ENCODE peak calls at places on chromosomes 4 and X, in nine cellular contexts. C is tibial nerve; F is B cell; U is GM23338; I is CD8-positive, alpha-beta T cell; J is endothelial cell; L is endodermal cell; O is hepatocyte; D is fibroblast of lung. B is an unnamed sample.

GRCh38 chrX:49816435-49816834 is 12.7 kb upstream of the PAGE4 start:
- DNase-seq in C (no peak), F (no peak), U (no peak), I (no peak), J (no peak), L (no peak), O (no peak), D (no peak), B (no peak)

GRCh38 chrX:15680401-15680800 is 15.8 kb upstream of the CLTRN start:
- DNase-seq in C (no peak), F (no peak), U (no peak), I (no peak), J (no peak), L (no peak), O (peak), D (peak), B (peak)

GRCh38 chr4:55323375-55323774 is 22.7 kb upstream of the SRD5A3 start:
- DNase-seq in C (no peak), F (no peak), U (no peak), I (no peak), J (no peak), L (no peak), O (no peak), D (no peak), B (no peak)

GRCh38 chr4:14879643-14880042 is 122.6 kb upstream of the CPEB2 start:
- DNase-seq in C (no peak), F (no peak), U (no peak), I (no peak), J (no peak), L (no peak), O (no peak), D (no peak), B (no peak)

GRCh38 chrX:109733658-109734022 is 583 bp upstream of the ACSL4 start:
- DNase-seq in C (no peak), F (no peak), U (no peak), I (no peak), J (no peak), L (no peak), O (no peak), D (peak), B (no peak)

GRCh38 chr4:14627038-14627437 is 375.2 kb upstream of the CPEB2 start:
- DNase-seq in C (no peak), F (no peak), U (no peak), I (no peak), J (no peak), L (no peak), O (no peak), D (no peak), B (no peak)

GRCh38 chr4:77651820-77652219 is 46.2 kb downstream of the CXCL13 start:
- DNase-seq in C (no peak), F (no peak), U (no peak), I (no peak), J (no peak), L (no peak), O (no peak), D (no peak), B (no peak)

GRCh38 chr4:7144374-7145290 is 47.7 kb upstream of the SORCS2 start:
- DNase-seq in C (no peak), F (no peak), U (no peak), I (no peak), J (no peak), L (no peak), O (no peak), D (peak), B (no peak)

GRCh38 chr4:134202557-134202956 is 968 bp upstream of the PABPC4L start:
- DNase-seq in C (no peak), F (no peak), U (no peak), I (no peak), J (no peak), L (no peak), O (no peak), D (peak), B (no peak)

GRCh38 chrX:72554448-72555140 is 18.0 kb downstream of the HDAC8 start:
- DNase-seq in C (no peak), F (no peak), U (peak), I (no peak), J (peak), L (peak), O (peak), D (no peak), B (peak)

GRCh38 chr4:28879178-28879577 is 1841.0 kb upstream of the PCDH7 start:
- DNase-seq in C (no peak), F (no peak), U (no peak), I (no peak), J (no peak), L (no peak), O (no peak), D (peak), B (no peak)

GRCh38 chrX:140710710-140711109 is 1.2 kb downstream of the LINC00632 start:
- DNase-seq in C (no peak), F (no peak), U (peak), I (no peak), J (no peak), L (no peak), O (peak), D (peak), B (no peak)

GRCh38 chr4:86564795-86565194 is 29.3 kb upstream of the PTPN13 start:
- DNase-seq in C (no peak), F (no peak), U (no peak), I (no peak), J (no peak), L (no peak), O (no peak), D (no peak), B (no peak)

GRCh38 chr4:10529891-10530786 is 72.9 kb upstream of the ZNF518B start:
- DNase-seq in C (no peak), F (no peak), U (no peak), I (no peak), J (no peak), L (no peak), O (no peak), D (peak), B (no peak)

GRCh38 chr4:48247142-48247877 is 22.3 kb downstream of the TEC start:
- DNase-seq in C (no peak), F (no peak), U (no peak), I (no peak), J (no peak), L (no peak), O (no peak), D (peak), B (no peak)

GRCh38 chrX:153960786-153961185 is 10.8 kb downstream of the HCFC1 start:
- DNase-seq in C (no peak), F (no peak), U (no peak), I (no peak), J (no peak), L (no peak), O (no peak), D (no peak), B (no peak)

GRCh38 chr4:109676886-109677285 is 26.4 kb downstream of the CASP6 start:
- DNase-seq in C (no peak), F (no peak), U (no peak), I (no peak), J (no peak), L (no peak), O (no peak), D (no peak), B (no peak)
- TF ChIP-seq CTCF in C (no peak), F (no peak), U (no peak), I (no peak), J (no peak), L (no peak), O (no peak), D (no peak), B (no peak)

DNA sequence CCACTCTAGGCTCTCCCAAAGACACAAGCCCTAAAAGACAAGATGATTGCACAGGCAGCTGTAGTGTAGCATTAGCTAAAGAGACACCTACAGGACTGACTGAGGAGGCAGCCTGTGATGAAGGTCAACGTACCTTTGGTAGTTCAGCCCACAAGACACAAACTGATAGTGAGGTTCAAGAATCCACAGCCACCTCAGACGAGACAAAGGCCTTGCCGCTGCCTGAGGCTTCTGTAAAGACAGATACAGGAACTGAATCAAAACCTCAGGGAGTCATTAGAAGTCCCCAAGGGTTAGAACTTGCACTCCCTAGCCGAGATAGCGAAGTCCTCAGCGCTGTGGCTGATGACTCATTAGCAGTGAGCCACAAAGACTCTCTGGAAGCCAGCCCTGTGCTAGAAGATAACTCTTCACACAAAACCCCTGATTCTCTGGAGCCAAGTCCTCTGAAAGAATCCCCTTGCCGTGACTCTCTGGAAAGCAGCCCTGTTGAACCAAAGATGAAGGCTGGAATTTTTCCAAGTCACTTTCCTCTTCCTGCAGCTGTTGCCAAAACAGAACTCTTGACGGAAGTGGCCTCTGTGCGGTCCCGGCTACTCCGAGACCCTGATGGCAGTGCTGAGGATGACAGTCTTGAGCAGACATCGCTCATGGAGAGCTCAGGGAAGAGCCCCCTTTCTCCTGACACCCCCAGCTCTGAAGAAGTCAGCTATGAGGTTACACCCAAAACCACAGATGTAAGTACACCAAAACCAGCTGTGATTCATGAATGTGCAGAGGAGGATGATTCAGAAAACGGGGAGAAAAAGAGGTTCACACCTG is 306.3 kb downstream of the ANK2 start:
- DNase-seq in C (no peak), F (peak), U (no peak), I (peak), J (no peak), L (peak), O (peak), D (peak), B (peak)
- TF ChIP-seq CTCF in C (no peak), F (no peak), U (no peak), I (no peak), J (no peak), L (peak), O (no peak), D (no peak), B (no peak)

GRCh38 chr4:123849495-123849894 is 452.9 kb downstream of the SPRY1 start:
- DNase-seq in C (no peak), F (no peak), U (no peak), I (no peak), J (no peak), L (no peak), O (no peak), D (no peak), B (no peak)

GRCh38 chr4:123858465-123858864 is 461.9 kb downstream of the SPRY1 start:
- DNase-seq in C (no peak), F (no peak), U (no peak), I (no peak), J (peak), L (no peak), O (no peak), D (no peak), B (no peak)

GRCh38 chr4:123851521-123851920 is 454.9 kb downstream of the SPRY1 start:
- DNase-seq in C (no peak), F (no peak), U (no peak), I (no peak), J (no peak), L (no peak), O (no peak), D (no peak), B (no peak)

GRCh38 chr4:123856689-123857545 is 460.3 kb downstream of the SPRY1 start:
- DNase-seq in C (no peak), F (no peak), U (peak), I (no peak), J (peak), L (peak), O (peak), D (peak), B (no peak)

DNA sequence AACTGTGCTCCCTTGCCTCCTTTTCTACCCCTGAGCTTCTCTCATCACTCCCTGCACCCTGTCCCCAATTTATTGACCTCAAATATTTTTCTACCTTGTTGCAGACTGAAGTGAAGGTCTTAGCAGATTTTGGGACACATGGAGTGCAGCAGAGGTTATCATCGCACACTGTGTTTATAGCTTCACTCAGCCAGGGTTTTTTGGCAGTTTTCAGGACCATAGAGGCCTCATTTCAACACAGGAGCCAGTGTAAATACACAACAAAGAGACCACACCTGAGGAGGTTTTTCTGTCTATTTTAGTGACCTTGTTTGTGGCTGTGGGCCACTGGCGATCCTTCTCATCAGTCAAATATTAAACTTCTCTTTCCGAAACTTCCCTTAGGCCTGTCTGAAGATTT is 457.1 kb downstream of the SPRY1 start:
- DNase-seq in C (no peak), F (no peak), U (no peak), I (no peak), J (no peak), L (no peak), O (no peak), D (no peak), B (no peak)
- TF ChIP-seq CTCF in C (no peak), F (no peak), U (no peak), I (no peak), J (no peak), L (no peak), O (no peak), D (no peak), B (no peak)

DNA sequence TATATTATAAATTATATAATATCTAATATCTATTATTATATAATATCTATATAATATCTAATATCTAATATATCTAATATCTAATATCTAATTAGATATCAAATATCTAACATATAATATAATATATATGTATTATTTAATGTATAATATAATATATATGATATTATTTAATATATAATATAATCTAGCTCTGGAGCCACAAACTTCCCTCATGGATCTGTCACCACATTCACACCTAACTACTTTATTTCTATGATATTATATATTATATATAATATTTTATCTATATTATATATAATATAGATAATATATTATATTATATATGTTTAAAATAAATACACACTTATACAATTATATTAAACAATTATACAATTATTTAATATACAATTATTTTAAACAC is 667.5 kb downstream of the KCTD8 start:
- DNase-seq in C (no peak), F (no peak), U (no peak), I (no peak), J (no peak), L (no peak), O (no peak), D (no peak), B (no peak)
- TF ChIP-seq CTCF in C (no peak), F (no peak), U (no peak), I (no peak), J (no peak), L (no peak), O (no peak), D (no peak), B (no peak)

GRCh38 chr4:107778784-107779530 is 45.8 kb upstream of the SGMS2 start:
- DNase-seq in C (no peak), F (no peak), U (no peak), I (no peak), J (no peak), L (no peak), O (no peak), D (no peak), B (no peak)

GRCh38 chr4:107780665-107781064 is 44.1 kb upstream of the SGMS2 start:
- DNase-seq in C (no peak), F (peak), U (peak), I (no peak), J (no peak), L (no peak), O (no peak), D (peak), B (no peak)

GRCh38 chr4:107777890-107778289 is 46.8 kb upstream of the SGMS2 start:
- DNase-seq in C (no peak), F (no peak), U (no peak), I (no peak), J (no peak), L (no peak), O (no peak), D (no peak), B (no peak)

GRCh38 chr4:107774681-107775080 is 50.1 kb upstream of the SGMS2 start:
- DNase-seq in C (no peak), F (no peak), U (no peak), I (no peak), J (no peak), L (no peak), O (no peak), D (no peak), B (no peak)
- TF ChIP-seq CTCF in C (no peak), F (no peak), U (no peak), I (no peak), J (no peak), L (no peak), O (no peak), D (no peak), B (no peak)

DNA sequence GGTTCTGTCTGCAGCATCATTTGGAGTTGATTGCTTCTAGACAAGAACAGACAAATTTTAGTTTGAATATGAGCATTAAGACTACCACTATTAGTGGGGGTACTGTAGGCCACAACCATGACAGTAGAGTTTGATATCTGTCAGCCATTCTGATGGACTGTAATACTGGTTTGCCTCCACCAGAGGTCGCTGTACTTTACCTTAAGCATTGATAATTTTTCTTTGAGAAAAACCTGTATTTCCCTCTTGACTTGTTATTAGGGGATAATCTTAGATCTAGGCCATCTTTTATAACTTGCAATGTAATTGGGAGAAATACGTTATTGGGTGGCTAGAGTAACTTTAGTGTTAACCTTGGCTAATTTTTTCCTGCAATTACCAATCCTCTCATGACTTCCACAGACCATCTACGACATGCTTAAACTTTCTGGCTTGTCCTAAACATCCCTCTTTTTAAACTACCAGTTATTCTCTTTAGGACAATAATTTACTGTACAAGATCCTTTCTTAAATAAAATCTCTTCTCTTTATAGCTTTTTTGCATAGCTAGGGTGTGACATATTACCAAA is 562.4 kb downstream of the MAGEB5 start:
- DNase-seq in C (no peak), F (no peak), U (peak), I (no peak), J (no peak), L (no peak), O (no peak), D (no peak), B (no peak)
- TF ChIP-seq CTCF in C (no peak), F (no peak), U (peak), I (no peak), J (peak), L (peak), O (no peak), D (peak), B (peak)

GRCh38 chr4:163666335-163666888 is 171.9 kb downstream of the TMA16 start:
- DNase-seq in C (no peak), F (peak), U (no peak), I (no peak), J (no peak), L (no peak), O (no peak), D (no peak), B (no peak)

GRCh38 chr4:163663454-163664225 is 169.2 kb downstream of the TMA16 start:
- DNase-seq in C (no peak), F (peak), U (no peak), I (no peak), J (no peak), L (no peak), O (no peak), D (no peak), B (no peak)

GRCh38 chr4:163662761-163663160 is 168.3 kb downstream of the TMA16 start:
- DNase-seq in C (no peak), F (peak), U (no peak), I (no peak), J (no peak), L (no peak), O (no peak), D (no peak), B (no peak)

DNA sequence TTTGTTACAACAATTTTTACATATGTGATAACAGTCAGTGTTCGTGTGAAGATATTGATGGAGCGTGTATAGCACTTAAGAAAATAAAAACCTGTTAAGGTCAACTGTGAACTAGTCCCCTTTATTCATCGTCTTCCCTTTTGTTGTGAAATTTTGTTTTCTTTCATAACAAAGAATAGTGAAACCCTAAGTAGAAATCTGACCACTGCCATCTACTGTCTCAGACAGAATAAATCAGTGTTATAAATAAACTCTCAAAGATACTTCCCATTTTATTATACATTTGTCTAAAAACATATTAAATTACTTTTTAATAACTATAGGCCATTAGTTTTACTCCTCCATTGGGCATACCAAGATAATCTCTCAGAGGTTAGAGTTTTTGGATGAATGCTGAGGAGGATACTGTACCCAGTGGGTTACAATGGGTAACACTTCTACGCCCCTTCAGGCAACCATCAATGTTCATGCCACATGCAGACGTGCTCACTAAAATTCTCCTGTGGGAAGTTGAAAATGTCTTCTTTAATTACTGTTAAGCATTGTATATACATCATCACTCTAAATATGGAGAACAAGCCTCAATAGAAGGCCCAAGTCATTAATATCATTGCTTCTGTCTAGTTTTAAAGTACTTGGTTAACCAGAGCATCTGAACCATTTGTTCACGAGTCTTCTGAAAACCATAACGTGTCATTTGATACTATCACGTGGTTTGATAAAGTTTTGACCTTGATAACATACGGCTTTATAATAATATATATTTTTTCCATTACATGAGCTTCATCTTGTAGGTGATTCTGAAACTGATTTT is 171.2 kb downstream of the TMA16 start:
- DNase-seq in C (no peak), F (peak), U (no peak), I (no peak), J (no peak), L (no peak), O (no peak), D (no peak), B (no peak)
- TF ChIP-seq CTCF in C (no peak), F (peak), U (no peak), I (no peak), J (no peak), L (no peak), O (no peak), D (peak), B (no peak)